ENCODE peak calls at places on chromosome 10, in four cellular contexts. D is mammary epithelial cell, Q is left ventricle myocardium inferior, H is heart left ventricle. K is an unnamed sample.

GRCh38 chr10:16820018-16820417 is 2.8 kb upstream of the RSU1 start:
- DNase-seq in H (no peak), Q (no peak), D (no peak), K (no peak)

GRCh38 chr10:70943806-70944466 is 55.6 kb upstream of the PCBD1 start:
- DNase-seq in Q (peak), D (no peak), H (peak), K (no peak)

GRCh38 chr10:109737626-109738025 is 185.7 kb downstream of the XPNPEP1 start:
- DNase-seq in D (no peak), Q (no peak), H (no peak), K (no peak)

GRCh38 chr10:91883549-91884542 is 25.4 kb downstream of the FGFBP3 start:
- DNase-seq in H (peak), Q (peak), D (no peak), K (no peak)

GRCh38 chr10:13648425-13648824 is 61.7 kb downstream of the PRPF18 start:
- DNase-seq in H (no peak), D (no peak), Q (no peak), K (no peak)

GRCh38 chr10:22761569-22762220 is 47.3 kb upstream of the PIP4K2A start:
- DNase-seq in H (no peak), D (no peak), Q (no peak), K (no peak)

GRCh38 chr10:113187066-113187777 is 237.2 kb downstream of the TCF7L2 start:
- DNase-seq in Q (peak), D (peak), H (peak), K (no peak)

GRCh38 chr10:113947138-113948011 is 92.9 kb downstream of the NHLRC2 start:
- DNase-seq in Q (no peak), D (no peak), H (peak), K (no peak)

GRCh38 chr10:66366163-66366562 is 559.7 kb upstream of the LRRTM3 start:
- DNase-seq in H (no peak), D (no peak), Q (no peak), K (no peak)

GRCh38 chr10:79068562-79069324 is at the start of gene ZMIZ1:
- DNase-seq in Q (peak), H (peak), D (peak), K (peak)
- TF ChIP-seq CTCF in Q (peak), H (no peak), D (peak), K (peak)

GRCh38 chr10:96046546-96046945 is 3.2 kb downstream of the CCNJ start:
- DNase-seq in H (no peak), D (no peak), Q (no peak), K (no peak)

GRCh38 chr10:96049340-96049739 is 6.0 kb downstream of the CCNJ start:
- DNase-seq in H (no peak), Q (no peak), D (no peak), K (no peak)

GRCh38 chr10:96043895-96044580 is 655 bp downstream of the CCNJ start:
- DNase-seq in D (peak), Q (peak), H (peak), K (peak)

GRCh38 chr10:96044686-96045085 is 1.3 kb downstream of the CCNJ start:
- DNase-seq in Q (no peak), H (no peak), D (peak), K (no peak)

GRCh38 chr10:96047004-96047649 is 3.7 kb downstream of the CCNJ start:
- DNase-seq in D (no peak), H (no peak), Q (no peak), K (no peak)
- TF ChIP-seq CTCF in D (no peak), H (no peak), Q (no peak), K (no peak)

GRCh38 chr10:6497524-6498140 is 82.4 kb downstream of the PRKCQ start:
- DNase-seq in Q (no peak), D (no peak), H (no peak), K (no peak)
- TF ChIP-seq CTCF in Q (no peak), D (no peak), H (no peak), K (no peak)

GRCh38 chr10:46998595-46998994 is 87.4 kb downstream of the PTPN20 start:
- DNase-seq in Q (no peak), H (no peak), D (no peak), K (no peak)

GRCh38 chr10:46995234-46995633 is 84.0 kb downstream of the PTPN20 start:
- DNase-seq in H (no peak), D (no peak), Q (no peak), K (no peak)

GRCh38 chr10:46998192-46998591 is 87.0 kb downstream of the PTPN20 start:
- DNase-seq in Q (no peak), H (no peak), D (no peak), K (no peak)

DNA sequence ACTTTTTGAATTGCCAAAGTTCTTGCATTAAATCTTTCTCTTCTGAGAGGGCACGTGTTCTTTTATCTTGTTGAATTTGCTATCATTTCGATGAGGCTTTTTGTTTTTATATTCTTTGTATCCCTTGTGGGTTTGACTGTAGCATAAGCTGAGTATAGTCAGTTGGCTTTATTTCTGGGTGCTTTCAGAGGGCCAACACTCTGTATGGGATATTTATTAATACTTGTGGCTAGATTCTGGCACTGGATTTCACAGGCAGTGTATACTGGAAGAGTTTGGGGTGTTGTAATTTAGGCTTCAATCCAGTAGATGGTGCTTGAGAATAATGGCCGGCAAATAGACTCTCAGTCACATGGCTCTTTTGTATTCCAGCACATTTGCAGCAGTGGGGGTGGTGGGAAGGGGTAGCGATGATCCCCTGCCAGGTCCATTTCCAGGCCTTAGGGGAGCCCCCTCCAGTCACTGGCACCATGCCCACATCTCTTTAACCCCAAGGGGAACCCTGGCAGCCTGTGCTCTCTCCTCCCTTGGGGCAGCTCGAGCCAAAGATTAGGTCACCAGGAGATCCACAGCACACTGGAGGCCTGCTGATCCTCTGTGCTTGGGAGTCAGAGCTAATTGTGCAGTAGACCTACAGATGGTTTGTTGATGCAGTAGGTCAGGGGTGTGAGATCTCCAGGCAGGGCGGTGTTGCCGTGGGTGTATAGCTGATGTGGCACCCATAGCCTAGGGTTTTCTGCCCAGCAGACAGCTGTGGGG is 81.7 kb downstream of the PTPN20 start:
- DNase-seq in H (peak), D (peak), Q (peak), K (no peak)
- TF ChIP-seq CTCF in H (peak), D (peak), Q (peak), K (peak)